ENCODE peak calls at places on chromosomes 16 and 17, in eight cellular contexts. Z, Q, B, R, I, D, U and Y are unnamed samples.

GRCh38 chr16:11138026-11138768 is 117.8 kb downstream of the SOCS1 start:
- DNase-seq in Z (no peak), Q (no peak), B (peak), R (no peak), I (no peak), D (no peak), U (peak), Y (no peak)

GRCh38 chr17:59223813-59224212 is 3.5 kb downstream of the GDPD1 start:
- DNase-seq in Z (no peak), Q (no peak), B (no peak), R (no peak), I (no peak), D (no peak), U (no peak), Y (no peak)

GRCh38 chr16:67342616-67343015 is 16.0 kb downstream of the LRRC36 start:
- DNase-seq in Z (no peak), Q (no peak), B (no peak), R (no peak), I (no peak), D (no peak), U (no peak), Y (no peak)

GRCh38 chr16:50450957-50451356 is 82.2 kb upstream of the BRD7 start:
- DNase-seq in Z (no peak), Q (no peak), B (no peak), R (no peak), I (no peak), D (no peak), U (no peak), Y (no peak)

GRCh38 chr17:71229036-71229435 is 891.8 kb upstream of the SOX9 start:
- DNase-seq in Z (no peak), Q (peak), B (no peak), R (no peak), I (no peak), D (no peak), U (no peak), Y (no peak)

GRCh38 chr17:30600830-30601494 is 123.8 kb downstream of the GOSR1 start:
- DNase-seq in Z (peak), Q (no peak), B (peak), R (no peak), I (peak), D (peak), U (peak), Y (no peak)

GRCh38 chr16:68131813-68132706 is 46.9 kb downstream of the NFATC3 start:
- DNase-seq in Z (no peak), Q (no peak), B (no peak), R (no peak), I (no peak), D (no peak), U (no peak), Y (no peak)

GRCh38 chr17:82316651-82317393 is 586 bp downstream of the CD7 start:
- DNase-seq in Z (no peak), Q (no peak), B (no peak), R (no peak), I (no peak), D (no peak), U (no peak), Y (no peak)

GRCh38 chr17:73390221-73390620 is 78.4 kb upstream of the CDC42EP4 start:
- DNase-seq in Z (no peak), Q (no peak), B (no peak), R (no peak), I (no peak), D (no peak), U (no peak), Y (no peak)

GRCh38 chr17:5123343-5124124 is 7.7 kb downstream of the USP6 start:
- DNase-seq in Z (no peak), Q (no peak), B (no peak), R (no peak), I (no peak), D (no peak), U (no peak), Y (no peak)

GRCh38 chr16:56190903-56191806 is at the start of gene GNAO1:
- DNase-seq in Z (peak), Q (peak), B (peak), R (peak), I (peak), D (peak), U (peak), Y (peak)

GRCh38 chr17:28953444-28954118 is 2.3 kb upstream of the PHF12 start:
- DNase-seq in Z (peak), Q (no peak), B (peak), R (peak), I (peak), D (peak), U (peak), Y (no peak)

GRCh38 chr17:41531993-41532392 is 3.9 kb upstream of the KRT19 start:
- DNase-seq in Z (no peak), Q (no peak), B (no peak), R (no peak), I (no peak), D (no peak), U (no peak), Y (no peak)

GRCh38 chr17:38897176-38897575 is 27.3 kb downstream of the LASP1 start:
- DNase-seq in Z (no peak), Q (no peak), B (no peak), R (peak), I (no peak), D (no peak), U (no peak), Y (peak)

GRCh38 chr16:67397451-67397801 is 4.1 kb upstream of the TPPP3 start:
- DNase-seq in Z (no peak), Q (no peak), B (no peak), R (peak), I (no peak), D (no peak), U (no peak), Y (no peak)

GRCh38 chr16:72658888-72659717 is 388.8 kb downstream of the ZFHX3 start:
- DNase-seq in Z (no peak), Q (peak), B (no peak), R (no peak), I (no peak), D (no peak), U (no peak), Y (no peak)

GRCh38 chr16:58026139-58026704 is 668 bp downstream of the MMP15 start:
- DNase-seq in Z (peak), Q (peak), B (peak), R (peak), I (no peak), D (peak), U (no peak), Y (no peak)

GRCh38 chr17:27625856-27626255 is 5.1 kb upstream of the LGALS9 start:
- DNase-seq in Z (no peak), Q (no peak), B (no peak), R (no peak), I (no peak), D (no peak), U (no peak), Y (no peak)

GRCh38 chr17:19664821-19665181 is 16.2 kb downstream of the ALDH3A2 start:
- DNase-seq in Z (no peak), Q (no peak), B (no peak), R (no peak), I (no peak), D (no peak), U (no peak), Y (no peak)

GRCh38 chr16:70768205-70768580 is 32.8 kb downstream of the VAC14 start:
- DNase-seq in Z (no peak), Q (no peak), B (no peak), R (no peak), I (no peak), D (no peak), U (no peak), Y (no peak)

GRCh38 chr16:188674-189073 is 8.4 kb downstream of the HBQ1 start:
- DNase-seq in Z (no peak), Q (no peak), B (no peak), R (no peak), I (peak), D (no peak), U (no peak), Y (no peak)

GRCh38 chr17:65547253-65547670 is 14.2 kb downstream of the AXIN2 start:
- DNase-seq in Z (no peak), Q (peak), B (no peak), R (no peak), I (no peak), D (no peak), U (no peak), Y (no peak)

GRCh38 chr17:70405492-70406220 is 236.3 kb downstream of the KCNJ2 start:
- DNase-seq in Z (peak), Q (peak), B (peak), R (no peak), I (no peak), D (no peak), U (peak), Y (peak)

GRCh38 chr16:70437582-70438324 is 1.1 kb downstream of the ST3GAL2 start:
- DNase-seq in Z (no peak), Q (peak), B (peak), R (no peak), I (no peak), D (no peak), U (no peak), Y (peak)

GRCh38 chr16:31427441-31428276 is 501 bp downstream of the COX6A2 start:
- DNase-seq in Z (no peak), Q (no peak), B (peak), R (peak), I (peak), D (no peak), U (no peak), Y (no peak)

GRCh38 chr16:12323007-12323699 is 346.6 kb downstream of the SNX29 start:
- DNase-seq in Z (no peak), Q (no peak), B (no peak), R (no peak), I (peak), D (no peak), U (no peak), Y (no peak)

GRCh38 chr17:19238167-19238505 is 970 bp downstream of the EPN2 start:
- DNase-seq in Z (peak), Q (no peak), B (peak), R (peak), I (no peak), D (peak), U (no peak), Y (no peak)

GRCh38 chr16:57486858-57487834 is 853 bp upstream of the DOK4 start:
- DNase-seq in Z (no peak), Q (no peak), B (no peak), R (no peak), I (no peak), D (no peak), U (no peak), Y (no peak)

GRCh38 chr17:18247613-18248001 is 10.9 kb downstream of the FLII start:
- DNase-seq in Z (no peak), Q (no peak), B (peak), R (no peak), I (no peak), D (no peak), U (no peak), Y (no peak)

GRCh38 chr16:66344533-66345145 is 21.9 kb upstream of the CDH5 start:
- DNase-seq in Z (no peak), Q (no peak), B (peak), R (no peak), I (peak), D (no peak), U (peak), Y (no peak)

GRCh38 chr16:23710008-23710407 is 3.0 kb downstream of the ERN2 start:
- DNase-seq in Z (no peak), Q (no peak), B (no peak), R (no peak), I (no peak), D (no peak), U (no peak), Y (no peak)
- H3K4me3 ChIP-seq in Z (no peak), Q (no peak), B (no peak), R (no peak), I (no peak), D (no peak), U (no peak), Y (no peak)

DNA sequence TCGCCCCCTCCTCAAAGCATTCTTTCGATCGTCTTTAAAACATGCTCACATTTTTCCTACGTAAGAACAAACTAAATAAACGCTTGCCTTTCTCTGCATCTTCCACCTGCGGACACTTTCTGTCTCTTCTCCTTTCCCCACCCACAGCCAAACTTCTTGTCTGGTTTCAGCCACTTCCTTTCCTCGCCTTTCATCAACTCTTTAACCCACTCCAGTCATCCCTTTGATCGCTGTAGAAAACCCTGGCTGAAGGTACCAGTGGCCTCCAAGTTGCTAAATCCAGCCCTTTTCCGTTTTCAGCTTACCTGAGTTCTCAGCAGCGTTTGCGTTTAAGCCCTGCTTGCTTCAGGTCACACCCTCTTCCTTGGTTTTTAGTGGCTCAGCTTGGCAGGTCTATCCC is 483 bp downstream of the RPA1 start:
- DNase-seq in Z (peak), Q (peak), B (peak), R (no peak), I (no peak), D (peak), U (peak), Y (no peak)
- H3K4me3 ChIP-seq in Z (peak), Q (peak), B (peak), R (peak), I (peak), D (peak), U (peak), Y (peak)

DNA sequence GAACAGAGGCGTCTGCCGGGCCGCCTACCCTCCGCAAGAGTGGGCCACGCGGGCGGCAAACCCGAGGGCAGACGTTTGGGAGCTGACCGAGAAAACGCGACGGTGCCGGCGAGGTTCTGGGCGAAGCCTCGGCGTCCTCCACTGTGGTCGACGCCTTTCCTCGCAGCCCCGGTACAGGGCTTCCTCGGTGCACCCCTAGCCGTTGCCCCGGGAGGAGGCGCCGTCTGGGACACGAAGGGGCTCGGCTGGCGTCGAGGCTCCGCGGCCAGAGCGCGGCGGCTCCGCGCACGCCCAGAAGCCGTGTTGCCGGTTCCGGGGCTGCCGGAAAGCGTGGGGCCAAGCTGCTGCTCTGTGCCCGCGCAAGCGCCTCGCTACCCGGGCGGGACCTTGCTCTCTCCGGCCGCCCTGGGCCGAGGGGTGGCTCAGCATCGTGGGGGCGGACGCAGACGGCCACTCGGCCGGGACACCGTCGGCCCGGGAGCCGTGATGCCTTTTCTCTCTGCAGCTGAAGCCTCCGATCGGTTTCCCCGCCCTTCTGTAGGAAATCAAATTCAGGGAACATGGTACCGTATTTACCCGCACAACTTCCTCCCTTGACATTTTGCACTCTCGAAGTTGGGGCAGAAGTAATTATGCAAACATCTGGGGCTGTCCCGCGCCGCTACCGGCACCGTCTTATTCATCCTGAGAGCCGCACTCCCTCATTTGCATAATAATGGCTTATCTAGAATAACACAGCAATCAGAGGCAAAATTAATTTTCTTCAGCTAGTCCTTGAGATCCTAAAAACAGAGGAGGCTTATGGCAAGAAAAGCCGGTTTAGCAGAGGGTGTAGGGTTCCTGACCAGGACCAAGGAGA is 7.3 kb upstream of the CBX8 start:
- DNase-seq in Z (no peak), Q (no peak), B (no peak), R (no peak), I (no peak), D (no peak), U (peak), Y (no peak)
- H3K4me3 ChIP-seq in Z (no peak), Q (no peak), B (no peak), R (peak), I (no peak), D (peak), U (peak), Y (peak)

GRCh38 chr17:47199627-47200324 is 9.4 kb upstream of the MYL4 start:
- DNase-seq in Z (no peak), Q (no peak), B (no peak), R (no peak), I (no peak), D (no peak), U (no peak), Y (no peak)

GRCh38 chr17:47200325-47200663 is 8.9 kb upstream of the MYL4 start:
- DNase-seq in Z (no peak), Q (no peak), B (no peak), R (no peak), I (no peak), D (no peak), U (no peak), Y (no peak)

GRCh38 chr17:47197821-47198220 is 8.7 kb upstream of the CDC27 start:
- DNase-seq in Z (no peak), Q (peak), B (no peak), R (no peak), I (no peak), D (no peak), U (no peak), Y (no peak)

GRCh38 chr17:47203984-47204721 is 5.0 kb upstream of the MYL4 start:
- DNase-seq in Z (no peak), Q (peak), B (no peak), R (no peak), I (peak), D (no peak), U (peak), Y (no peak)

DNA sequence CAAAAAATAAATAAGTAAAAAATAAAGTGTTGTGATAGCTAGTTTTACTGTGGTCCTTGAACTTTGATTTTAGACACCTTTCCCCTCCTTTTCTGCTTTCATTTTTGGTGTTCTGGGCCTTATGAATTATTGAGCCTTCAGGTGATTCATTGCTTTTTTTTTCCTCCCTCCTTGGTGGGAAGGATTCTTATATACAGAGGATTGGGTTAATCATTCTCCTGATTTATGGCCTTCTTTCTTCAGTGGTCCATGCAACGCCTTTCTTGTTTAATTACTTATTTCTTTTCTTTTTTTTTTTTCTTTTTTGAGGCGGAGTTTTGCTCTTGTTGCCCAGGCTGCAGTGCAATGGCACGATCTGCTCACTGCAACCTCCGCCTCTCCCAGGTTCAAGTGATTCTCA is 8.0 kb upstream of the MYL4 start:
- DNase-seq in Z (no peak), Q (no peak), B (no peak), R (no peak), I (no peak), D (no peak), U (no peak), Y (no peak)
- H3K4me3 ChIP-seq in Z (no peak), Q (no peak), B (no peak), R (no peak), I (no peak), D (no peak), U (no peak), Y (no peak)

GRCh38 chr16:81808933-81809480 is 29.9 kb downstream of the PLCG2 start:
- DNase-seq in Z (no peak), Q (no peak), B (no peak), R (no peak), I (no peak), D (no peak), U (no peak), Y (no peak)
- H3K4me3 ChIP-seq in Z (no peak), Q (no peak), B (no peak), R (no peak), I (no peak), D (no peak), U (no peak), Y (no peak)

GRCh38 chr17:8628172-8628571 is 2.4 kb downstream of the MYH10 start:
- DNase-seq in Z (no peak), Q (no peak), B (no peak), R (no peak), I (no peak), D (no peak), U (no peak), Y (no peak)
- H3K4me3 ChIP-seq in Z (no peak), Q (peak), B (no peak), R (no peak), I (no peak), D (peak), U (no peak), Y (no peak)

GRCh38 chr16:2856061-2856670 is 1.8 kb downstream of the PRSS22 start:
- DNase-seq in Z (no peak), Q (no peak), B (no peak), R (no peak), I (no peak), D (no peak), U (no peak), Y (no peak)

GRCh38 chr16:2858245-2859025 is 465 bp upstream of the PRSS22 start:
- DNase-seq in Z (no peak), Q (no peak), B (no peak), R (no peak), I (no peak), D (no peak), U (peak), Y (no peak)

GRCh38 chr16:2855536-2855935 is 2.4 kb downstream of the PRSS22 start:
- DNase-seq in Z (no peak), Q (no peak), B (no peak), R (no peak), I (no peak), D (no peak), U (no peak), Y (no peak)

GRCh38 chr16:2856686-2857450 is 1.1 kb downstream of the PRSS22 start:
- DNase-seq in Z (no peak), Q (no peak), B (no peak), R (no peak), I (no peak), D (no peak), U (no peak), Y (no peak)

DNA sequence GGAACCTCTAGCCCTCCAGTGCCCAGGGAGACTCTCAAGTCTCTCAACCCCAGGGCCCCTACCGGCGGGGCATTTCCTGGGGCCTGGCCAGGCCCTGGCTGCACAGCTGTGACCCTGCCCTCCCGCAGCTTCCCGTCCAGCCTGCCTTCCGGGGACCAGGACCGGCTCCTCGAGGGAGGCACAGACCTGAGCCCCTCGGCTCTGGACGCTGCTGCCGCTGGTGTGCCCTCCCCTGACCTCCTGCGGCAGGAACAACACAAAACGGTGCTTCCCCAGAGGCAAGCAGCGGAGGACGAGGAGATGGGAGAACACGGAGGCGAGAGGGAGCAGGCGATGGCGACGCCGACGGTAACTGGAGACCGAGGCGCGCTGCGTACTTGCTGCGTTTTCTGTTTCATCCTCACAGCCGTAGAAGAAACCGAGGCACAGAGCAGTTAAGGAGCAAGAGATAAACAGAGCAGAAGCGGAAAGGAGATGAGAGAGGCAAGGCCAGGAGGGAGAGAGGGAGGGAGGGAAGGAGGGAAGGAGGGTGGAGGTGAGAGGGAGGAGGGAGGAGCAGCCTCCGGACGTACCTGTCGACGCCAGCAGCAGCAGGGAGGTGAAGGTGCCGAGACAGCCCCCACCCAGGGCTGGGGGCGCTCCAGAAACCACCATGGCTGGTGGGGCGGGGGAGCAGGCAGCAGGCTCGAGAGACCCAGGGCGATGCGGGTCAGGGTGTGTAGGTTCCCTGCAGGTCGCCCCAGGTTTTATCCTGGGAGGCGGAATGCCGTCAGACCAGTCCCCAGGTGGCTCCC is at the start of gene PRSS22:
- DNase-seq in Z (no peak), Q (no peak), B (no peak), R (no peak), I (no peak), D (no peak), U (peak), Y (no peak)
- H3K4me3 ChIP-seq in Z (peak), Q (peak), B (no peak), R (peak), I (peak), D (no peak), U (peak), Y (no peak)

GRCh38 chr17:50605434-50605833 is 29.2 kb upstream of the ABCC3 start:
- DNase-seq in Z (no peak), Q (peak), B (no peak), R (no peak), I (no peak), D (no peak), U (no peak), Y (peak)
- H3K4me3 ChIP-seq in Z (no peak), Q (no peak), B (no peak), R (no peak), I (no peak), D (no peak), U (no peak), Y (no peak)